ENCODE peak calls at places on chromosomes 11 and 22, in ten cellular contexts. I, U, K, J, A, H, C, V, Y and X are unnamed samples.

GRCh38 chr22:45129703-45130524 is 33.8 kb upstream of the NUP50 start:
- DNase-seq in I (no peak), U (no peak), K (no peak), J (no peak), A (peak; percentile 9), H (no peak), C (no peak), V (no peak), Y (no peak), X (no peak)

GRCh38 chr11:123546515-123546914 is 107.9 kb downstream of the SCN3B start:
- DNase-seq in I (no peak), U (no peak), K (no peak), J (no peak), A (no peak), H (no peak), C (no peak), V (no peak), Y (no peak), X (no peak)

GRCh38 chr11:2583605-2583958 is 116.2 kb downstream of the KCNQ1OT1 start:
- DNase-seq in I (no peak), U (no peak), K (peak; percentile 22), J (peak; percentile 67), A (no peak), H (no peak), C (no peak), V (no peak), Y (no peak), X (no peak)

GRCh38 chr22:48755332-48755949 is 1072.2 kb downstream of the BRD1 start:
- DNase-seq in I (no peak), U (no peak), K (no peak), J (peak; percentile 64), A (no peak), H (no peak), C (no peak), V (no peak), Y (no peak), X (no peak)

GRCh38 chr11:47181271-47181670 is 4.6 kb upstream of the ARFGAP2 start:
- DNase-seq in I (no peak), U (no peak), K (no peak), J (no peak), A (no peak), H (no peak), C (no peak), V (no peak), Y (no peak), X (no peak)

GRCh38 chr11:117837791-117838190 is 13.2 kb upstream of the FXYD2 start:
- DNase-seq in I (no peak), U (no peak), K (peak; percentile 16), J (no peak), A (no peak), H (no peak), C (no peak), V (no peak), Y (no peak), X (no peak)

GRCh38 chr22:34800265-34800664 is 265.7 kb upstream of the ISX start:
- DNase-seq in I (no peak), U (peak; percentile 29), K (no peak), J (no peak), A (no peak), H (no peak), C (peak; percentile 11), V (no peak), Y (no peak), X (no peak)

GRCh38 chr11:130023204-130023603 is 20.6 kb upstream of the PRDM10 start:
- DNase-seq in I (no peak), U (peak; percentile 33), K (no peak), J (no peak), A (no peak), H (no peak), C (peak; percentile 13), V (peak; percentile 86), Y (peak; percentile 19), X (peak; percentile 64)

GRCh38 chr11:72969894-72970335 is 155.7 kb downstream of the ATG16L2 start:
- DNase-seq in I (no peak), U (peak; percentile 55), K (no peak), J (no peak), A (peak; percentile 29), H (no peak), C (no peak), V (no peak), Y (peak; percentile 57), X (peak; percentile 19)

GRCh38 chr11:1744879-1745700 is 5.3 kb downstream of the IFITM10 start:
- DNase-seq in I (no peak), U (no peak), K (peak; percentile 56), J (no peak), A (no peak), H (peak; percentile 66), C (no peak), V (no peak), Y (no peak), X (no peak)

GRCh38 chr11:60343094-60343704 is 16.1 kb downstream of the MS4A6E start:
- DNase-seq in I (no peak), U (no peak), K (no peak), J (no peak), A (peak; percentile 5), H (no peak), C (no peak), V (peak; percentile 12), Y (peak; percentile 45), X (no peak)

GRCh38 chr22:20203142-20204099 is 52.6 kb upstream of the CCDC188 start:
- DNase-seq in I (no peak), U (no peak), K (no peak), J (no peak), A (no peak), H (no peak), C (peak; percentile 72), V (no peak), Y (no peak), X (peak; percentile 69)

GRCh38 chr11:70480711-70481110 is 82.4 kb downstream of the CTTN start:
- DNase-seq in I (no peak), U (no peak), K (no peak), J (no peak), A (no peak), H (no peak), C (no peak), V (no peak), Y (no peak), X (no peak)

GRCh38 chr11:93020248-93021088 is 51.0 kb downstream of the MTNR1B start:
- DNase-seq in I (no peak), U (peak; percentile 74), K (no peak), J (no peak), A (no peak), H (no peak), C (no peak), V (peak; percentile 53), Y (no peak), X (peak; percentile 28)

GRCh38 chr11:66113132-66113856 is 43.2 kb downstream of the PACS1 start:
- DNase-seq in I (no peak), U (peak; percentile 49), K (no peak), J (no peak), A (no peak), H (no peak), C (no peak), V (peak; percentile 87), Y (no peak), X (peak; percentile 73)